ENCODE peak calls at places on chromosomes 5 and 9, in seven cellular contexts. B is stimulated activated CD4-positive, alpha-beta T cell treated with anti-CD3 and anti-CD28 coated beads, Interleukin-4, amount 100 ng/mL, for 48 hours; E is A673; N is tibial artery; Q is lung; C is EL; S is HTR-8/SVneo. T is an unnamed sample.

GRCh38 chr5:170403675-170404074 is 14.5 kb upstream of the KCNMB1 start:
- DNase-seq in S (no peak), Q (no peak), E (no peak), C (no peak), B (no peak), N (no peak), T (no peak)

GRCh38 chr9:14846871-14847311 is 63.3 kb downstream of the FREM1 start:
- DNase-seq in C (peak; percentile 53), B (peak; percentile 68), S (peak; percentile 45), N (peak; percentile 27), E (peak; percentile 79), Q (peak; percentile 52), T (peak; percentile 58)

GRCh38 chr9:110591526-110591925 is 12.0 kb upstream of the SVEP1 start:
- DNase-seq in B (no peak), Q (no peak), C (peak; percentile 54), E (no peak), S (no peak), N (no peak), T (no peak)

GRCh38 chr5:102561894-102562760 is 63.3 kb upstream of the SLCO6A1 start:
- DNase-seq in N (no peak), C (peak; percentile 42), E (peak; percentile 72), Q (no peak), B (peak; percentile 18), S (no peak), T (peak; percentile 29)

GRCh38 chr5:40046792-40047191 is 622.0 kb upstream of the DAB2 start:
- DNase-seq in B (no peak), Q (no peak), S (no peak), E (no peak), N (no peak), C (peak; percentile 64), T (peak; percentile 83)

GRCh38 chr9:127589955-127590370 is 22.1 kb upstream of the STXBP1 start:
- DNase-seq in C (peak; percentile 78), Q (peak; percentile 69), B (no peak), E (peak; percentile 69), N (peak; percentile 63), S (peak; percentile 69), T (peak; percentile 86)

GRCh38 chr5:980001-980588 is 28.5 kb upstream of the NKD2 start:
- DNase-seq in N (no peak), C (no peak), S (no peak), E (peak; percentile 57), Q (no peak), B (no peak), T (peak; percentile 83)

GRCh38 chr9:123652416-123652815 is 277.5 kb downstream of the DENND1A start:
- DNase-seq in E (no peak), C (no peak), B (no peak), S (no peak), Q (no peak), N (no peak), T (no peak)

GRCh38 chr9:113237026-113237425 is 15.7 kb downstream of the SLC31A1 start:
- DNase-seq in S (no peak), B (no peak), C (no peak), E (no peak), Q (no peak), N (no peak), T (no peak)

GRCh38 chr5:108437425-108437824 is 55.5 kb upstream of the FBXL17 start:
- DNase-seq in S (no peak), E (no peak), B (no peak), N (no peak), C (no peak), Q (no peak), T (no peak)

GRCh38 chr9:98215821-98216220 is 23.4 kb upstream of the CORO2A start:
- DNase-seq in Q (no peak), E (no peak), B (no peak), N (no peak), S (no peak), C (peak; percentile 25), T (peak; percentile 63)

GRCh38 chr9:81826541-81826906 is 101.7 kb upstream of the SPATA31D4 start:
- DNase-seq in E (peak; percentile 22), Q (peak; percentile 38), S (no peak), C (no peak), N (peak; percentile 28), B (no peak), T (no peak)

GRCh38 chr5:90289837-90290236 is 119.7 kb downstream of the CETN3 start:
- DNase-seq in N (no peak), E (no peak), B (no peak), Q (no peak), C (no peak), S (no peak), T (no peak)

GRCh38 chr5:73515232-73515631 is 17.0 kb downstream of the BTF3 start:
- DNase-seq in E (no peak), Q (peak; percentile 60), N (no peak), B (no peak), S (no peak), C (no peak), T (no peak)

GRCh38 chr5:115179959-115180709 is 10.4 kb upstream of the TRIM36 start:
- DNase-seq in S (peak; percentile 31), Q (no peak), B (no peak), C (peak; percentile 47), E (peak; percentile 72), N (no peak), T (peak; percentile 32)

GRCh38 chr9:126043691-126044090 is 282.9 kb upstream of the MVB12B start:
- DNase-seq in B (no peak), Q (no peak), E (no peak), C (peak; percentile 19), S (no peak), N (no peak), T (peak; percentile 26)

GRCh38 chr9:35944173-35944572 is 13.8 kb downstream of the OR2S2 start:
- DNase-seq in B (no peak), E (no peak), C (no peak), S (no peak), Q (no peak), N (no peak), T (no peak)

T was measured in dermis blood vessel endothelial cell.